ENCODE peak calls at places on chromosomes 13 and 19, in seven cellular contexts. One of them, this sample, is unnamed.

GRCh38 chr13:94707400-94708021 is 4.8 kb downstream of the SOX21 start:
- DNase-seq in ascending aorta: no peak
- DNase-seq in fibroblast of lung: no peak
- DNase-seq in Caco-2: no peak
- DNase-seq in CD8-positive, alpha-beta T cell: no peak
- DNase-seq in gastrocnemius medialis: no peak
- DNase-seq in heart right ventricle: no peak
- DNase-seq in this sample: no peak

GRCh38 chr19:1884291-1884718 is 991 bp downstream of the ABHD17A start:
- DNase-seq in CD8-positive, alpha-beta T cell: peak; percentile 73
- DNase-seq in ascending aorta: no peak
- DNase-seq in gastrocnemius medialis: no peak
- DNase-seq in heart right ventricle: no peak
- DNase-seq in Caco-2: no peak
- DNase-seq in fibroblast of lung: no peak
- DNase-seq in this sample: peak; percentile 60

GRCh38 chr13:64239372-64239771 is 2823.7 kb upstream of the PCDH20 start:
- DNase-seq in heart right ventricle: no peak
- DNase-seq in Caco-2: no peak
- DNase-seq in fibroblast of lung: peak; percentile 49
- DNase-seq in CD8-positive, alpha-beta T cell: no peak
- DNase-seq in gastrocnemius medialis: no peak
- DNase-seq in ascending aorta: no peak
- DNase-seq in this sample: no peak

GRCh38 chr13:26476111-26476743 is 81.3 kb upstream of the WASF3 start:
- DNase-seq in gastrocnemius medialis: no peak
- DNase-seq in CD8-positive, alpha-beta T cell: no peak
- DNase-seq in Caco-2: no peak
- DNase-seq in fibroblast of lung: peak; percentile 14
- DNase-seq in ascending aorta: no peak
- DNase-seq in heart right ventricle: peak; percentile 35
- DNase-seq in this sample: no peak

GRCh38 chr19:58518261-58519086 is 1.1 kb downstream of the ZBTB45 start:
- DNase-seq in CD8-positive, alpha-beta T cell: no peak
- DNase-seq in gastrocnemius medialis: no peak
- DNase-seq in ascending aorta: no peak
- DNase-seq in heart right ventricle: no peak
- DNase-seq in Caco-2: no peak
- DNase-seq in fibroblast of lung: no peak
- DNase-seq in this sample: no peak

GRCh38 chr19:48965033-48965805 is at the start of gene FTL:
- DNase-seq in heart right ventricle: peak; percentile 98
- DNase-seq in CD8-positive, alpha-beta T cell: peak; percentile 83
- DNase-seq in fibroblast of lung: peak; percentile 97
- DNase-seq in ascending aorta: peak; percentile 98
- DNase-seq in Caco-2: peak; percentile 99
- DNase-seq in gastrocnemius medialis: peak; percentile 97
- DNase-seq in this sample: peak; percentile 84

GRCh38 chr13:97702614-97703013 is 250.9 kb upstream of the IPO5 start:
- DNase-seq in CD8-positive, alpha-beta T cell: no peak
- DNase-seq in Caco-2: no peak
- DNase-seq in heart right ventricle: no peak
- DNase-seq in gastrocnemius medialis: no peak
- DNase-seq in ascending aorta: no peak
- DNase-seq in fibroblast of lung: no peak
- DNase-seq in this sample: no peak

GRCh38 chr13:68697551-68697950 is 1410.1 kb upstream of the ATXN8OS start:
- DNase-seq in Caco-2: no peak
- DNase-seq in fibroblast of lung: no peak
- DNase-seq in heart right ventricle: no peak
- DNase-seq in gastrocnemius medialis: no peak
- DNase-seq in ascending aorta: no peak
- DNase-seq in CD8-positive, alpha-beta T cell: no peak
- DNase-seq in this sample: no peak

GRCh38 chr13:36369268-36370107 is 23.3 kb upstream of the SPART start:
- DNase-seq in fibroblast of lung: peak; percentile 71
- DNase-seq in Caco-2: no peak
- DNase-seq in heart right ventricle: no peak
- DNase-seq in CD8-positive, alpha-beta T cell: no peak
- DNase-seq in gastrocnemius medialis: no peak
- DNase-seq in ascending aorta: no peak
- DNase-seq in this sample: no peak

GRCh38 chr19:55386515-55386947 is 799 bp downstream of the RPL28 start:
- DNase-seq in Caco-2: no peak
- DNase-seq in fibroblast of lung: no peak
- DNase-seq in gastrocnemius medialis: no peak
- DNase-seq in heart right ventricle: no peak
- DNase-seq in ascending aorta: no peak
- DNase-seq in CD8-positive, alpha-beta T cell: no peak
- DNase-seq in this sample: no peak

GRCh38 chr19:8116437-8117293 is 32.7 kb downstream of the FBN3 start:
- DNase-seq in heart right ventricle: no peak
- DNase-seq in gastrocnemius medialis: no peak
- DNase-seq in Caco-2: no peak
- DNase-seq in CD8-positive, alpha-beta T cell: no peak
- DNase-seq in ascending aorta: no peak
- DNase-seq in fibroblast of lung: no peak
- DNase-seq in this sample: no peak

GRCh38 chr13:113350938-113351335 is 13.0 kb downstream of the GRTP1 start:
- DNase-seq in Caco-2: no peak
- DNase-seq in ascending aorta: no peak
- DNase-seq in fibroblast of lung: no peak
- DNase-seq in CD8-positive, alpha-beta T cell: no peak
- DNase-seq in heart right ventricle: no peak
- DNase-seq in gastrocnemius medialis: no peak
- DNase-seq in this sample: no peak

GRCh38 chr19:58252102-58252685 is 23.5 kb downstream of the ZNF544 start:
- DNase-seq in heart right ventricle: no peak
- DNase-seq in CD8-positive, alpha-beta T cell: no peak
- DNase-seq in Caco-2: peak; percentile 49
- DNase-seq in gastrocnemius medialis: no peak
- DNase-seq in ascending aorta: no peak
- DNase-seq in fibroblast of lung: no peak
- DNase-seq in this sample: no peak

GRCh38 chr13:105773887-105774538 is 761.4 kb downstream of the EFNB2 start:
- DNase-seq in gastrocnemius medialis: no peak
- DNase-seq in fibroblast of lung: peak; percentile 30
- DNase-seq in ascending aorta: no peak
- DNase-seq in Caco-2: peak; percentile 8
- DNase-seq in heart right ventricle: no peak
- DNase-seq in CD8-positive, alpha-beta T cell: no peak
- DNase-seq in this sample: no peak

GRCh38 chr13:113036401-113036800 is 67.4 kb downstream of the MCF2L start:
- DNase-seq in heart right ventricle: no peak
- DNase-seq in fibroblast of lung: no peak
- DNase-seq in gastrocnemius medialis: no peak
- DNase-seq in ascending aorta: no peak
- DNase-seq in CD8-positive, alpha-beta T cell: no peak
- DNase-seq in Caco-2: no peak
- DNase-seq in this sample: no peak

GRCh38 chr19:13100871-13101589 is 1.6 kb downstream of the LYL1 start:
- DNase-seq in heart right ventricle: no peak
- DNase-seq in CD8-positive, alpha-beta T cell: no peak
- DNase-seq in fibroblast of lung: no peak
- DNase-seq in gastrocnemius medialis: no peak
- DNase-seq in Caco-2: no peak
- DNase-seq in ascending aorta: peak; percentile 61
- DNase-seq in this sample: no peak

GRCh38 chr19:5588441-5588840 is 20.7 kb upstream of the TINCR start:
- DNase-seq in ascending aorta: no peak
- DNase-seq in gastrocnemius medialis: no peak
- DNase-seq in CD8-positive, alpha-beta T cell: no peak
- DNase-seq in heart right ventricle: no peak
- DNase-seq in Caco-2: no peak
- DNase-seq in fibroblast of lung: no peak
- DNase-seq in this sample: no peak

GRCh38 chr13:39483326-39483725 is 119.7 kb downstream of the LHFPL6 start:
- DNase-seq in gastrocnemius medialis: no peak
- DNase-seq in CD8-positive, alpha-beta T cell: no peak
- DNase-seq in ascending aorta: no peak
- DNase-seq in heart right ventricle: no peak
- DNase-seq in Caco-2: no peak
- DNase-seq in fibroblast of lung: no peak
- DNase-seq in this sample: no peak

GRCh38 chr19:41330946-41331678 is 21.1 kb downstream of the CCDC97 start:
- DNase-seq in CD8-positive, alpha-beta T cell: no peak
- DNase-seq in ascending aorta: no peak
- DNase-seq in gastrocnemius medialis: no peak
- DNase-seq in fibroblast of lung: no peak
- DNase-seq in Caco-2: no peak
- DNase-seq in heart right ventricle: no peak
- DNase-seq in this sample: no peak

GRCh38 chr13:114106991-114107685 is 25.3 kb downstream of the RASA3 start:
- DNase-seq in gastrocnemius medialis: no peak
- DNase-seq in heart right ventricle: no peak
- DNase-seq in CD8-positive, alpha-beta T cell: no peak
- DNase-seq in ascending aorta: peak; percentile 50
- DNase-seq in fibroblast of lung: no peak
- DNase-seq in Caco-2: no peak
- DNase-seq in this sample: no peak

GRCh38 chr19:40312533-40312932 is 27.4 kb upstream of the AKT2 start:
- DNase-seq in heart right ventricle: no peak
- DNase-seq in fibroblast of lung: no peak
- DNase-seq in Caco-2: no peak
- DNase-seq in gastrocnemius medialis: no peak
- DNase-seq in ascending aorta: no peak
- DNase-seq in CD8-positive, alpha-beta T cell: no peak
- DNase-seq in this sample: no peak

GRCh38 chr19:57559008-57559403 is 657 bp downstream of the ZNF550 start:
- DNase-seq in gastrocnemius medialis: no peak
- DNase-seq in ascending aorta: no peak
- DNase-seq in Caco-2: peak; percentile 12
- DNase-seq in CD8-positive, alpha-beta T cell: peak; percentile 21
- DNase-seq in heart right ventricle: peak; percentile 14
- DNase-seq in fibroblast of lung: no peak
- DNase-seq in this sample: peak; percentile 27

GRCh38 chr19:51688665-51689571 is 4.2 kb upstream of the SPACA6 start:
- DNase-seq in fibroblast of lung: peak; percentile 96
- DNase-seq in Caco-2: peak; percentile 74
- DNase-seq in gastrocnemius medialis: peak; percentile 72
- DNase-seq in heart right ventricle: peak; percentile 96
- DNase-seq in ascending aorta: peak; percentile 94
- DNase-seq in CD8-positive, alpha-beta T cell: no peak
- DNase-seq in this sample: no peak

GRCh38 chr19:35643255-35644205 is 2.0 kb downstream of the ETV2 start:
- DNase-seq in CD8-positive, alpha-beta T cell: peak; percentile 75
- DNase-seq in gastrocnemius medialis: peak; percentile 28
- DNase-seq in fibroblast of lung: peak; percentile 76
- DNase-seq in Caco-2: peak; percentile 95
- DNase-seq in ascending aorta: peak; percentile 88
- DNase-seq in heart right ventricle: peak; percentile 78
- DNase-seq in this sample: peak; percentile 82
- H3K4me1 ChIP-seq in CD8-positive, alpha-beta T cell: peaks cover 29% of the 10 kb centered on the region
- H3K4me1 ChIP-seq in gastrocnemius medialis: peaks cover 6% of the 10 kb centered on the region
- H3K4me1 ChIP-seq in fibroblast of lung: peaks cover 2% of the 10 kb centered on the region
- H3K4me1 ChIP-seq in Caco-2: peaks cover 26% of the 10 kb centered on the region
- H3K4me1 ChIP-seq in ascending aorta: peaks cover 19% of the 10 kb centered on the region
- H3K4me1 ChIP-seq in heart right ventricle: peaks cover 5% of the 10 kb centered on the region
- H3K4me1 ChIP-seq in this sample: peaks cover 38% of the 10 kb centered on the region

GRCh38 chr13:99228737-99229691 is 28.4 kb downstream of the UBAC2 start:
- DNase-seq in Caco-2: no peak
- DNase-seq in gastrocnemius medialis: no peak
- DNase-seq in fibroblast of lung: peak; percentile 36
- DNase-seq in ascending aorta: no peak
- DNase-seq in heart right ventricle: no peak
- DNase-seq in CD8-positive, alpha-beta T cell: no peak
- DNase-seq in this sample: no peak

GRCh38 chr13:99227331-99227900 is 26.8 kb downstream of the UBAC2 start:
- DNase-seq in fibroblast of lung: no peak
- DNase-seq in Caco-2: no peak
- DNase-seq in gastrocnemius medialis: no peak
- DNase-seq in ascending aorta: no peak
- DNase-seq in CD8-positive, alpha-beta T cell: no peak
- DNase-seq in heart right ventricle: no peak
- DNase-seq in this sample: no peak

GRCh38 chr13:99230991-99231390 is 27.2 kb downstream of the GPR18 start:
- DNase-seq in ascending aorta: no peak
- DNase-seq in gastrocnemius medialis: no peak
- DNase-seq in fibroblast of lung: no peak
- DNase-seq in Caco-2: no peak
- DNase-seq in heart right ventricle: no peak
- DNase-seq in CD8-positive, alpha-beta T cell: no peak
- DNase-seq in this sample: no peak

GRCh38 chr13:99226493-99226892 is 25.8 kb downstream of the UBAC2 start:
- DNase-seq in ascending aorta: no peak
- DNase-seq in Caco-2: no peak
- DNase-seq in gastrocnemius medialis: no peak
- DNase-seq in heart right ventricle: no peak
- DNase-seq in fibroblast of lung: peak; percentile 22
- DNase-seq in CD8-positive, alpha-beta T cell: no peak
- DNase-seq in this sample: no peak

DNA sequence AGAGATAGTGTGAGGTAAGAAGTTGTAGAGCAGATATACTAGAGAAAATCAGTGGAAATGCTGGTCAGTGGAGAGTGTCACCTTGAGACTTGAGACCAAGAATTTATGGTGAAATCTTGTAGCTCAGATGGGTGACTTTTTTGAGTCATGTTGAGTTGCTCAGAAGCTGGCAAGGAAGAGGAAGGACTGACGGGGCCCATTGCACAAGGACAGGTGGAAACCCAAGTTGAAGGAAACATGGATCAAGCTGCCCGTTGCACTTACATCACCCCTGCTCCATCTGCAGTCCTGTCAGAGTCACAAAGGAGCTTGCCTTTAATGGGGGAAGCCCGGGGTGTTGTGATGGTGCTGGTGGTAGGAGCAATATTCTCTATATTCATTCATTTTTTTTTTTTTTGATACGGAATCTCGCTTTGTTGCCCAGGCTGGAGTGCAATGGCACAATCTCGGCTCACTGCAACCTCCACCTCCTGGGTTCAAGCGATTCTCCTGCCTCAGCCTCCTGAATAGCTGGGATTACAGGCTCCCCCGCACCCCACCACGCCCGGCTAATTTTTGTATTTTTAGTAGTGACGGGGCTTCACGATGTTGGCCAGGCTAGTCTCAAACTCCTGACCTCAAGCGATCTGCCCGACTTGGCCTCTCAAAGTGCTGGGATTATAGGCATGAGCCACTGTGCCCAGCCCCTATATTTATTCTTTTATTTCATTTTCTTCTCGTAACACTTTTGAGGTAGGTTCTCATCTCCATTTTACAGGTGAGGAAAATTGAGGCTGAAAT is 27.4 kb downstream of the UBAC2 start:
- DNase-seq in CD8-positive, alpha-beta T cell: no peak
- DNase-seq in heart right ventricle: no peak
- DNase-seq in gastrocnemius medialis: peak; percentile 40
- DNase-seq in fibroblast of lung: no peak
- DNase-seq in Caco-2: no peak
- DNase-seq in ascending aorta: no peak
- DNase-seq in this sample: no peak
- H3K4me1 ChIP-seq in CD8-positive, alpha-beta T cell: peaks cover 90% of the 10 kb centered on the region
- H3K4me1 ChIP-seq in heart right ventricle: peaks cover 20% of the 10 kb centered on the region
- H3K4me1 ChIP-seq in gastrocnemius medialis: peaks cover 77% of the 10 kb centered on the region
- H3K4me1 ChIP-seq in fibroblast of lung: peaks cover 5% of the 10 kb centered on the region
- H3K4me1 ChIP-seq in Caco-2: no peaks in the 10 kb centered on the region
- H3K4me1 ChIP-seq in ascending aorta: peaks cover 21% of the 10 kb centered on the region
- H3K4me1 ChIP-seq in this sample: peaks cover 86% of the 10 kb centered on the region

GRCh38 chr13:40970803-40971202 is 48.3 kb downstream of the ELF1 start:
- DNase-seq in Caco-2: no peak
- DNase-seq in ascending aorta: no peak
- DNase-seq in heart right ventricle: no peak
- DNase-seq in CD8-positive, alpha-beta T cell: no peak
- DNase-seq in fibroblast of lung: no peak
- DNase-seq in gastrocnemius medialis: no peak
- DNase-seq in this sample: no peak
- H3K4me1 ChIP-seq in Caco-2: peaks cover 74% of the 10 kb centered on the region
- H3K4me1 ChIP-seq in ascending aorta: peaks cover 54% of the 10 kb centered on the region
- H3K4me1 ChIP-seq in heart right ventricle: peaks cover 57% of the 10 kb centered on the region
- H3K4me1 ChIP-seq in CD8-positive, alpha-beta T cell: peaks cover 97% of the 10 kb centered on the region
- H3K4me1 ChIP-seq in fibroblast of lung: no peaks in the 10 kb centered on the region
- H3K4me1 ChIP-seq in gastrocnemius medialis: peaks cover 84% of the 10 kb centered on the region
- H3K4me1 ChIP-seq in this sample: peaks cover 100% of the 10 kb centered on the region

GRCh38 chr13:89053418-89053817 is 1382.2 kb downstream of the SLITRK5 start:
- DNase-seq in CD8-positive, alpha-beta T cell: no peak
- DNase-seq in fibroblast of lung: no peak
- DNase-seq in gastrocnemius medialis: no peak
- DNase-seq in heart right ventricle: no peak
- DNase-seq in ascending aorta: no peak
- DNase-seq in Caco-2: no peak
- DNase-seq in this sample: no peak
- H3K4me1 ChIP-seq in CD8-positive, alpha-beta T cell: no peaks in the 10 kb centered on the region
- H3K4me1 ChIP-seq in fibroblast of lung: no peaks in the 10 kb centered on the region
- H3K4me1 ChIP-seq in gastrocnemius medialis: no peaks in the 10 kb centered on the region
- H3K4me1 ChIP-seq in heart right ventricle: no peaks in the 10 kb centered on the region
- H3K4me1 ChIP-seq in ascending aorta: no peaks in the 10 kb centered on the region
- H3K4me1 ChIP-seq in Caco-2: no peaks in the 10 kb centered on the region
- H3K4me1 ChIP-seq in this sample: no peaks in the 10 kb centered on the region

This sample was measured in CD8-positive, alpha-beta memory T cell.